ENCODE peak calls at places on chromosomes 12 and 14, in ten cellular contexts. S is ovary; H is IMR-90; M is heart left ventricle; U is stomach; F is endodermal cell; L is mammary epithelial cell; N is A549; B is uterus; Y is CD8-positive, alpha-beta T cell. V is an unnamed sample.

GRCh38 chr12:131203666-131204415 is 250.1 kb downstream of the ADGRD1 start:
- DNase-seq in U (no peak), F (no peak), B (no peak), S (no peak), M (no peak), L (no peak), N (no peak), Y (no peak), H (no peak), V (no peak)

GRCh38 chr14:66228267-66228970 is 257.8 kb upstream of the CCDC196 start:
- DNase-seq in Y (no peak), F (no peak), U (no peak), B (no peak), N (no peak), L (peak; percentile 86), M (no peak), H (no peak), S (no peak), V (no peak)

GRCh38 chr14:104035300-104035699 is 50.2 kb upstream of the ASPG start:
- DNase-seq in S (no peak), N (no peak), Y (no peak), H (no peak), F (no peak), L (no peak), M (no peak), B (no peak), U (no peak), V (no peak)

GRCh38 chr12:95763809-95764253 is 26.7 kb downstream of the NTN4 start:
- DNase-seq in M (peak; percentile 52), F (no peak), Y (no peak), L (peak; percentile 91), B (no peak), H (peak; percentile 88), S (no peak), U (no peak), N (peak; percentile 75), V (peak; percentile 11)

GRCh38 chr14:60845523-60845922 is 111.0 kb downstream of the MNAT1 start:
- DNase-seq in L (no peak), N (no peak), H (no peak), B (no peak), F (no peak), M (no peak), Y (no peak), U (no peak), S (no peak), V (no peak)

GRCh38 chr12:26247873-26248272 is 52.5 kb downstream of the SSPN start:
- DNase-seq in B (no peak), F (no peak), M (no peak), Y (no peak), U (no peak), L (no peak), N (no peak), S (no peak), H (no peak), V (no peak)

GRCh38 chr12:571795-572531 is 91.3 kb downstream of the NINJ2 start:
- DNase-seq in H (no peak), M (peak; percentile 74), F (peak; percentile 66), S (no peak), L (peak; percentile 38), Y (no peak), U (peak; percentile 40), N (peak; percentile 55), B (no peak), V (no peak)

GRCh38 chr14:92280554-92281262 is 42.3 kb upstream of the SLC24A4 start:
- DNase-seq in L (no peak), Y (no peak), F (no peak), N (no peak), S (no peak), H (no peak), U (no peak), M (no peak), B (no peak), V (no peak)

GRCh38 chr12:90940872-90941499 is 14.0 kb downstream of the CCER1 start:
- DNase-seq in M (no peak), L (peak; percentile 32), N (peak; percentile 54), F (no peak), Y (no peak), U (no peak), S (no peak), B (no peak), H (peak; percentile 76), V (no peak)

GRCh38 chr12:6042447-6042846 is 82.0 kb downstream of the VWF start:
- DNase-seq in M (no peak), N (no peak), U (no peak), F (no peak), L (no peak), H (no peak), S (no peak), Y (no peak), B (no peak), V (no peak)

GRCh38 chr14:64539186-64539552 is 1.4 kb upstream of the HSPA2 start:
- DNase-seq in L (peak; percentile 6), U (no peak), Y (no peak), S (no peak), F (no peak), N (no peak), B (no peak), H (no peak), M (no peak), V (no peak)
- H3K4me3 ChIP-seq in L (peak overlapping the region; percentile 59), U (peak overlapping the region; percentile 68), Y (peak overlapping the region; percentile 83), S (peak overlapping the region; percentile 65), F (peak overlapping the region; percentile 85), N (peak overlapping the region; percentile 62), B (peak overlapping the region; percentile 55), H (peak overlapping the region; percentile 44), M (peak overlapping the region; percentile 53), V (peak overlapping the region; percentile 82)

DNA sequence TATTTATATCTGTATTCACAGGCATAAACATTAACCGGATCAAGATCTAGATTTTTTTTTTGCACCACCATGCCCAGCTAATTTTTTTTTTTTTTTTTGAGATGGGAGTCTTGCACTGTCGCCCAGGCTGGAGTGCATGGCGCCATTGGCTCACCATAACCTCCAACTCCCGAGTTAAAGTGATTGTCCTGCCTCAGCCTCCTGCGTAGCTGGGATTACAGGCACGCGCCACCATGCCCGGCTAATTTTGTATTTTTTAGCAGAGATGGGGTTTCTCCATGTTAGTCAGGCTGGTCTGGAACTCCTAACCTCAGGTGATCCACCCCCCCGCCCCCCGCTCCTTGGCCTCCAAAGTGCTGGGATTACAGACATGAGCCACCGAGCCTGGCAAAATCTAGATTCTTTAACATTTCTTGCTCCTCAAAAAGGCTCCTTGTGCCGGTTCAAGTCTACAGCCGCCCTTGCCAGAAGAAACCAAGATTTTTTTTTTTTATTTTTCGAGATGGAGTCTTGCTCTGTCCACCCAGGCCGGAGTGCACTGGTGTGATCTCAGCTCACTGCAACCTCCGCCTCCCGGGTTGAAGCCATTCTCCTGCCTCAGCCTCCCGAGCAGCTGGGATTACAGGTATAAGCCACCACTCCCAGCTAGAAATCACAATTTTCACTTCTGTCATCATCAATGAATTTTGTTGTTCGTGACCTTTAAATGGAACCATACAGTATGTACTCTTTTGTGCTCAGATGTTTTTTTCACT is 36.9 kb upstream of the SLC2A3 start:
- DNase-seq in M (no peak), U (no peak), B (no peak), H (no peak), N (no peak), L (no peak), F (no peak), Y (no peak), S (no peak), V (no peak)
- H3K27ac ChIP-seq in M (no peak overlapping the region), U (peak overlapping the region; percentile 62), B (no peak overlapping the region), H (peak overlapping the region; percentile 47), N (peak overlapping the region; percentile 19), L (no peak overlapping the region), F (no peak overlapping the region), Y (no peak overlapping the region), S (no peak overlapping the region), V (no peak overlapping the region)

DNA sequence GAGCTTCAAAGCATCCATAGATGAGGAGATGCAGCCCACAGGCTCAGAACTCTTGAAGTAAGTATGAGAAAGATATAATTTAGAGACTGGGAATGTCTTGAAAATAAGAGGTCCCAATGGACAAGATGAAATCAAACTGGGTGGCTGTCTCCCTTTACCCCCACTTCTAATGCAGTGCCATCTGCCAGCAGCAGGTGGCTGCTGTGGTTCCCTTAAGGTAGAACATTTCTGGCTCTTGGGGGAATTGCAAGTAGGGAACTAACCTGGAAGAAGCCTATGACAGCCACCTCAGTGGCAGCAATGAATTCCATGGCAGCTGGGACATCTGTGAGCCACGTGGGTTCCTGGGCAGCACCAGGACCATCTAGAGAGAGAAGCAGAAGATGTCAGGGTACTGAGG is 648 bp downstream of the ERP27 start:
- DNase-seq in N (no peak), S (no peak), F (peak; percentile 79), U (no peak), M (no peak), H (no peak), B (no peak), L (no peak), Y (no peak), V (no peak)
- TF ChIP-seq CTCF in N (no peak), S (no peak), F (peak; percentile 82), U (no peak), M (no peak), H (peak; percentile 8), B (no peak), L (no peak), Y (peak; percentile 40), V (no peak)

DNA sequence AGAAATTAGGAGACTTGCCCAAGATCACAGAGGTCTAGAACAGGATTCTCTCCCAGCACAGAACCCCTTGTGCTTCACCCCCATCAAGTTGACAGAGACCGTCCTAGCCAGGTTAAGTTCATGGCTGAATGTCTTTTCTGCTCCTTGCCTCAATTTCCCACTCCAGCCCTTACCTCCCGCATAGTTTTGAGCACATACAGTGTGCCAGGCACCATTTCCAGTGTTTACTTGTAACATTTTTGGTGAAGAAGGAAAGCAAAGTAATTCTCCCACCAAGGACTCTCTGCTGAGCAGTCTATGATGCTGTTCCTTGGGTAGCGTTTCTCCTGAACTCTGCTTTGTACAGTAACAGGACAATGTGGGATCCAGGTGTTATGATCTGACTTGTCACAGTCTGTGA is 1.2 kb downstream of the ABHD4 start:
- DNase-seq in M (no peak), Y (no peak), B (no peak), N (no peak), S (no peak), U (no peak), L (no peak), H (no peak), F (no peak), V (no peak)
- H3K4me3 ChIP-seq in M (no peak overlapping the region), Y (no peak overlapping the region), B (peak overlapping the region; percentile 70), N (peak overlapping the region; percentile 84), S (peak overlapping the region; percentile 76), U (peak overlapping the region; percentile 85), L (peak overlapping the region; percentile 90), H (peak overlapping the region; percentile 92), F (peak overlapping the region; percentile 95), V (peak overlapping the region; percentile 88)

GRCh38 chr12:75483411-75483810 is 2.9 kb downstream of the GLIPR1 start:
- DNase-seq in Y (no peak), L (no peak), F (peak; percentile 50), S (no peak), M (no peak), B (no peak), H (no peak), N (no peak), U (no peak), V (no peak)
- H3K27ac ChIP-seq in Y (no peak overlapping the region), L (no peak overlapping the region), F (no peak overlapping the region), S (no peak overlapping the region), M (no peak overlapping the region), B (peak overlapping the region; percentile 80), H (peak overlapping the region; percentile 17), N (peak overlapping the region; percentile 7), U (peak overlapping the region; percentile 44), V (peak overlapping the region; percentile 89)